ENCODE peak calls at places on chromosome 2, in eight cellular contexts. One of them, this sample, is unnamed.

GRCh38 chr2:30662268-30663131 is 144.7 kb downstream of the CAPN13 start:
- DNase-seq in cardiac muscle cell: no peak
- DNase-seq in aorta: no peak
- DNase-seq in HCT116: no peak
- DNase-seq in GM23338: no peak
- DNase-seq in neuronal stem cell: no peak
- DNase-seq in H9: peak
- DNase-seq in CD4-positive, alpha-beta memory T cell: no peak
- DNase-seq in this sample: no peak

GRCh38 chr2:183089192-183089851 is 10.8 kb downstream of the DUSP19 start:
- DNase-seq in H9: no peak
- DNase-seq in CD4-positive, alpha-beta memory T cell: no peak
- DNase-seq in neuronal stem cell: no peak
- DNase-seq in HCT116: no peak
- DNase-seq in cardiac muscle cell: no peak
- DNase-seq in GM23338: no peak
- DNase-seq in aorta: no peak
- DNase-seq in this sample: no peak

GRCh38 chr2:75186829-75187228 is 12.5 kb downstream of the TACR1 start:
- DNase-seq in aorta: no peak
- DNase-seq in CD4-positive, alpha-beta memory T cell: no peak
- DNase-seq in neuronal stem cell: no peak
- DNase-seq in H9: no peak
- DNase-seq in GM23338: no peak
- DNase-seq in cardiac muscle cell: no peak
- DNase-seq in HCT116: no peak
- DNase-seq in this sample: no peak

GRCh38 chr2:27509326-27509725 is 12.7 kb downstream of the GCKR start:
- DNase-seq in HCT116: no peak
- DNase-seq in H9: no peak
- DNase-seq in cardiac muscle cell: no peak
- DNase-seq in CD4-positive, alpha-beta memory T cell: no peak
- DNase-seq in GM23338: no peak
- DNase-seq in aorta: no peak
- DNase-seq in neuronal stem cell: no peak
- DNase-seq in this sample: no peak

GRCh38 chr2:138121769-138122661 is 157.7 kb downstream of the HNMT start:
- DNase-seq in HCT116: no peak
- DNase-seq in aorta: no peak
- DNase-seq in GM23338: no peak
- DNase-seq in CD4-positive, alpha-beta memory T cell: no peak
- DNase-seq in cardiac muscle cell: no peak
- DNase-seq in H9: no peak
- DNase-seq in neuronal stem cell: no peak
- DNase-seq in this sample: peak

GRCh38 chr2:20599001-20599600 is 51.8 kb downstream of the HS1BP3 start:
- DNase-seq in cardiac muscle cell: no peak
- DNase-seq in aorta: peak
- DNase-seq in GM23338: no peak
- DNase-seq in HCT116: no peak
- DNase-seq in CD4-positive, alpha-beta memory T cell: no peak
- DNase-seq in H9: no peak
- DNase-seq in neuronal stem cell: no peak
- DNase-seq in this sample: no peak

GRCh38 chr2:162768646-162769045 is 69.9 kb downstream of the KCNH7 start:
- DNase-seq in HCT116: no peak
- DNase-seq in CD4-positive, alpha-beta memory T cell: no peak
- DNase-seq in H9: no peak
- DNase-seq in aorta: no peak
- DNase-seq in neuronal stem cell: peak
- DNase-seq in cardiac muscle cell: peak
- DNase-seq in GM23338: peak
- DNase-seq in this sample: no peak

GRCh38 chr2:98822301-98823164 is 91.6 kb upstream of the MGAT4A start:
- DNase-seq in GM23338: peak
- DNase-seq in HCT116: no peak
- DNase-seq in H9: peak
- DNase-seq in neuronal stem cell: peak
- DNase-seq in CD4-positive, alpha-beta memory T cell: peak
- DNase-seq in cardiac muscle cell: peak
- DNase-seq in aorta: peak
- DNase-seq in this sample: no peak

GRCh38 chr2:99365661-99366060 is 28.5 kb downstream of the EIF5B start:
- DNase-seq in cardiac muscle cell: no peak
- DNase-seq in GM23338: no peak
- DNase-seq in aorta: no peak
- DNase-seq in CD4-positive, alpha-beta memory T cell: no peak
- DNase-seq in neuronal stem cell: no peak
- DNase-seq in H9: no peak
- DNase-seq in HCT116: no peak
- DNase-seq in this sample: no peak

GRCh38 chr2:16817305-16818202 is 151.9 kb upstream of the CYRIA start:
- DNase-seq in HCT116: no peak
- DNase-seq in GM23338: no peak
- DNase-seq in H9: no peak
- DNase-seq in aorta: no peak
- DNase-seq in cardiac muscle cell: no peak
- DNase-seq in CD4-positive, alpha-beta memory T cell: no peak
- DNase-seq in neuronal stem cell: no peak
- DNase-seq in this sample: no peak

GRCh38 chr2:7467782-7468447 is 550.7 kb downstream of the RNF144A start:
- DNase-seq in cardiac muscle cell: no peak
- DNase-seq in HCT116: no peak
- DNase-seq in aorta: no peak
- DNase-seq in H9: no peak
- DNase-seq in GM23338: no peak
- DNase-seq in neuronal stem cell: no peak
- DNase-seq in CD4-positive, alpha-beta memory T cell: peak
- DNase-seq in this sample: no peak

GRCh38 chr2:173028671-173029070 is 47.0 kb upstream of the MAP3K20 start:
- DNase-seq in cardiac muscle cell: no peak
- DNase-seq in neuronal stem cell: no peak
- DNase-seq in HCT116: no peak
- DNase-seq in GM23338: no peak
- DNase-seq in aorta: no peak
- DNase-seq in CD4-positive, alpha-beta memory T cell: no peak
- DNase-seq in H9: no peak
- DNase-seq in this sample: no peak

GRCh38 chr2:60550151-60550983 is 3.1 kb downstream of the BCL11A start:
- DNase-seq in neuronal stem cell: no peak
- DNase-seq in GM23338: peak
- DNase-seq in HCT116: peak
- DNase-seq in H9: peak
- DNase-seq in cardiac muscle cell: peak
- DNase-seq in aorta: peak
- DNase-seq in CD4-positive, alpha-beta memory T cell: no peak
- DNase-seq in this sample: peak

GRCh38 chr2:235216901-235217300 is 265.1 kb downstream of the SH3BP4 start:
- DNase-seq in cardiac muscle cell: no peak
- DNase-seq in H9: no peak
- DNase-seq in CD4-positive, alpha-beta memory T cell: no peak
- DNase-seq in aorta: no peak
- DNase-seq in GM23338: no peak
- DNase-seq in HCT116: no peak
- DNase-seq in neuronal stem cell: no peak
- DNase-seq in this sample: no peak

GRCh38 chr2:211133766-211134165 is 577.4 kb downstream of the CPS1 start:
- DNase-seq in neuronal stem cell: no peak
- DNase-seq in GM23338: peak
- DNase-seq in cardiac muscle cell: no peak
- DNase-seq in aorta: no peak
- DNase-seq in H9: no peak
- DNase-seq in CD4-positive, alpha-beta memory T cell: no peak
- DNase-seq in HCT116: no peak
- DNase-seq in this sample: no peak

GRCh38 chr2:65055427-65056214 is 595 bp upstream of the CEP68 start:
- DNase-seq in H9: no peak
- DNase-seq in aorta: peak
- DNase-seq in neuronal stem cell: no peak
- DNase-seq in GM23338: no peak
- DNase-seq in HCT116: no peak
- DNase-seq in CD4-positive, alpha-beta memory T cell: no peak
- DNase-seq in cardiac muscle cell: no peak
- DNase-seq in this sample: no peak

GRCh38 chr2:191083546-191083945 is 67.2 kb downstream of the STAT4 start:
- DNase-seq in H9: no peak
- DNase-seq in aorta: no peak
- DNase-seq in CD4-positive, alpha-beta memory T cell: no peak
- DNase-seq in neuronal stem cell: no peak
- DNase-seq in cardiac muscle cell: no peak
- DNase-seq in GM23338: no peak
- DNase-seq in HCT116: no peak
- DNase-seq in this sample: no peak

GRCh38 chr2:144648837-144649485 is 129.0 kb upstream of the ZEB2 start:
- DNase-seq in GM23338: peak
- DNase-seq in aorta: no peak
- DNase-seq in H9: peak
- DNase-seq in HCT116: no peak
- DNase-seq in cardiac muscle cell: no peak
- DNase-seq in neuronal stem cell: peak
- DNase-seq in CD4-positive, alpha-beta memory T cell: no peak
- DNase-seq in this sample: no peak

GRCh38 chr2:75100011-75100680 is 99.2 kb downstream of the TACR1 start:
- DNase-seq in neuronal stem cell: no peak
- DNase-seq in CD4-positive, alpha-beta memory T cell: no peak
- DNase-seq in aorta: no peak
- DNase-seq in cardiac muscle cell: no peak
- DNase-seq in H9: no peak
- DNase-seq in HCT116: no peak
- DNase-seq in GM23338: no peak
- DNase-seq in this sample: peak

GRCh38 chr2:121205321-121205942 is 79.6 kb downstream of the TFCP2L1 start:
- DNase-seq in aorta: no peak
- DNase-seq in CD4-positive, alpha-beta memory T cell: no peak
- DNase-seq in neuronal stem cell: no peak
- DNase-seq in HCT116: no peak
- DNase-seq in GM23338: no peak
- DNase-seq in cardiac muscle cell: peak
- DNase-seq in H9: no peak
- DNase-seq in this sample: no peak
- H3K27ac ChIP-seq in aorta: no peak
- H3K27ac ChIP-seq in CD4-positive, alpha-beta memory T cell: no peak
- H3K27ac ChIP-seq in neuronal stem cell: no peak
- H3K27ac ChIP-seq in HCT116: no peak
- H3K27ac ChIP-seq in GM23338: no peak
- H3K27ac ChIP-seq in cardiac muscle cell: no peak
- H3K27ac ChIP-seq in H9: no peak
- H3K27ac ChIP-seq in this sample: no peak

GRCh38 chr2:118903489-118904215 is 38.3 kb upstream of the MARCO start:
- DNase-seq in GM23338: no peak
- DNase-seq in CD4-positive, alpha-beta memory T cell: no peak
- DNase-seq in aorta: no peak
- DNase-seq in HCT116: no peak
- DNase-seq in H9: no peak
- DNase-seq in cardiac muscle cell: no peak
- DNase-seq in neuronal stem cell: no peak
- DNase-seq in this sample: no peak

GRCh38 chr2:118903029-118903351 is 39.0 kb upstream of the MARCO start:
- DNase-seq in neuronal stem cell: no peak
- DNase-seq in HCT116: no peak
- DNase-seq in CD4-positive, alpha-beta memory T cell: no peak
- DNase-seq in GM23338: no peak
- DNase-seq in H9: no peak
- DNase-seq in cardiac muscle cell: no peak
- DNase-seq in aorta: no peak
- DNase-seq in this sample: no peak

GRCh38 chr2:118906186-118906585 is 35.8 kb upstream of the MARCO start:
- DNase-seq in CD4-positive, alpha-beta memory T cell: no peak
- DNase-seq in GM23338: no peak
- DNase-seq in cardiac muscle cell: no peak
- DNase-seq in aorta: no peak
- DNase-seq in HCT116: no peak
- DNase-seq in H9: no peak
- DNase-seq in neuronal stem cell: no peak
- DNase-seq in this sample: no peak

GRCh38 chr2:118905206-118905605 is 36.8 kb upstream of the MARCO start:
- DNase-seq in GM23338: no peak
- DNase-seq in CD4-positive, alpha-beta memory T cell: no peak
- DNase-seq in H9: no peak
- DNase-seq in aorta: no peak
- DNase-seq in cardiac muscle cell: no peak
- DNase-seq in neuronal stem cell: no peak
- DNase-seq in HCT116: no peak
- DNase-seq in this sample: no peak

GRCh38 chr2:118902279-118903028 is 39.5 kb upstream of the MARCO start:
- DNase-seq in aorta: no peak
- DNase-seq in cardiac muscle cell: no peak
- DNase-seq in GM23338: no peak
- DNase-seq in H9: no peak
- DNase-seq in CD4-positive, alpha-beta memory T cell: no peak
- DNase-seq in HCT116: no peak
- DNase-seq in neuronal stem cell: no peak
- DNase-seq in this sample: no peak
- H3K27ac ChIP-seq in aorta: no peak
- H3K27ac ChIP-seq in cardiac muscle cell: no peak
- H3K27ac ChIP-seq in GM23338: no peak
- H3K27ac ChIP-seq in H9: no peak
- H3K27ac ChIP-seq in CD4-positive, alpha-beta memory T cell: no peak
- H3K27ac ChIP-seq in HCT116: no peak
- H3K27ac ChIP-seq in neuronal stem cell: no peak
- H3K27ac ChIP-seq in this sample: no peak

DNA sequence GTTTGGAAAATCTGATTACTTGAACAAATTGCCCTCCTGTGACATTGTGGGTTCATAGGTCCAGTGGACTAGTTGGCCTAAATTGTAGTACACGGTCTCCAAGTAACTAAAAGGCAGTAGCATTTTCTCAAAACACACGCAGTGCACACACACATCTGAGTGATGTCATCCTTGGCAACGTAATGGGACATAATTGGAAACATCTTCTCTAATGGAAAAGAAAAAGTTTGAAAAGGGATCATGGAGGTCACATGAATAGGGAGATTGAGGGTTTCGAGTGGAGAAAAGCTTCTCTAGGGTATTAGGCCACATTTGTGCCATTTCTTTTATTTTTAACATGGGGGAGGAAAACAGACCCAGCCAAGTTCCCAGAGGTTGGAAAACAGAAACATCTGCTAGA is 93.3 kb downstream of the MAP4K4 start:
- DNase-seq in neuronal stem cell: no peak
- DNase-seq in aorta: no peak
- DNase-seq in GM23338: no peak
- DNase-seq in H9: no peak
- DNase-seq in HCT116: no peak
- DNase-seq in cardiac muscle cell: no peak
- DNase-seq in CD4-positive, alpha-beta memory T cell: no peak
- DNase-seq in this sample: no peak
- H3K27ac ChIP-seq in neuronal stem cell: no peak
- H3K27ac ChIP-seq in aorta: peak
- H3K27ac ChIP-seq in GM23338: no peak
- H3K27ac ChIP-seq in H9: no peak
- H3K27ac ChIP-seq in HCT116: no peak
- H3K27ac ChIP-seq in cardiac muscle cell: no peak
- H3K27ac ChIP-seq in CD4-positive, alpha-beta memory T cell: no peak
- H3K27ac ChIP-seq in this sample: no peak

DNA sequence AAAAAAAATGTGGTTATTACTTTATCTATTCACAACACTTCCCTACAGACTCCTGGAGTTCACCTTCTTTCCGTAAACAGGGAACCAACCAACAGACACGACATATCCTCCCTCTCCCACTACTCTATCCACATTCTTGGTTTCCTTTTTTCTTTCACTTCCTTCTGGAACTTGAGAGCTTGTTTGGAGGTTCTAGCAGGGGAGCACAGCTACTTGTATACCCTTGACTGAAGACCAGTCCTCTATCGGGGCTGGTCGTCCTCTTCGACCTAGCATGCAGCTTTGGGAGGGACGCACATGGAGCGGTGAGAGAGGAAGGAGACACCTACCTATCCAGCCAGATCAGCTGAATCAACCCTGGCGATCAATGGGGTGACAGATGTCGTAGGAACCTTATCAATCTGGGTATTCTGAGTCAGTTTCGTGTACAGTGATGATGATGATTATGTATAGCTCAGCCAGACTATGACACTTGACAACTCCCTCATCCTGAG is 43.5 kb upstream of the MSH2 start:
- DNase-seq in aorta: no peak
- DNase-seq in neuronal stem cell: no peak
- DNase-seq in HCT116: no peak
- DNase-seq in cardiac muscle cell: no peak
- DNase-seq in GM23338: no peak
- DNase-seq in H9: no peak
- DNase-seq in CD4-positive, alpha-beta memory T cell: no peak
- DNase-seq in this sample: no peak
- H3K27ac ChIP-seq in aorta: no peak
- H3K27ac ChIP-seq in neuronal stem cell: no peak
- H3K27ac ChIP-seq in HCT116: no peak
- H3K27ac ChIP-seq in cardiac muscle cell: no peak
- H3K27ac ChIP-seq in GM23338: no peak
- H3K27ac ChIP-seq in H9: no peak
- H3K27ac ChIP-seq in CD4-positive, alpha-beta memory T cell: no peak
- H3K27ac ChIP-seq in this sample: no peak

This sample was measured in epithelial cell of prostate.